ENCODE peak calls at places on chromosomes 4 and X, in eight cellular contexts. Y, U, C, A, G, Q, T and X are unnamed samples.

GRCh38 chr4:183448436-183448835 is 4.0 kb downstream of the CDKN2AIP start:
- DNase-seq in A (no peak), Y (no peak), C (no peak), U (peak), G (no peak), T (no peak), Q (no peak), X (no peak)

GRCh38 chr4:67575232-67575888 is 16.8 kb downstream of the STAP1 start:
- DNase-seq in C (no peak), T (no peak), Y (no peak), Q (peak), G (no peak), A (no peak), U (no peak), X (no peak)

GRCh38 chr4:37666625-37667071 is 19.5 kb downstream of the RELL1 start:
- DNase-seq in Q (no peak), U (peak), A (peak), T (no peak), G (no peak), Y (no peak), C (peak), X (no peak)

GRCh38 chr4:28462766-28463165 is 1602.1 kb downstream of the STIM2 start:
- DNase-seq in U (peak), Q (no peak), C (peak), G (no peak), T (no peak), A (no peak), Y (no peak), X (no peak)

GRCh38 chrX:133697656-133698055 is 282.4 kb upstream of the GPC4 start:
- DNase-seq in Y (no peak), Q (no peak), G (no peak), T (no peak), U (peak), C (no peak), A (no peak), X (no peak)

GRCh38 chrX:13994681-13995080 is 35.0 kb downstream of the GEMIN8 start:
- DNase-seq in Q (no peak), G (no peak), A (no peak), U (no peak), Y (no peak), T (no peak), C (no peak), X (no peak)

GRCh38 chr4:184475096-184475461 is 729 bp upstream of the IRF2 start:
- DNase-seq in Q (no peak), T (peak), Y (peak), U (peak), A (peak), C (peak), G (peak), X (no peak)

GRCh38 chr4:86130160-86130933 is 229.5 kb downstream of the MAPK10 start:
- DNase-seq in G (no peak), Q (no peak), T (no peak), C (peak), U (no peak), A (no peak), Y (no peak), X (no peak)